ENCODE peak calls at places on chromosomes 1 and 21, in four cellular contexts. N, U, L and Q are unnamed samples.

GRCh38 chr1:107389410-107390075 is 248.7 kb downstream of the NTNG1 start:
- DNase-seq in N (no peak), U (peak; percentile 7), L (no peak), Q (no peak)

GRCh38 chr21:17371470-17371869 is 141.4 kb upstream of the CXADR start:
- DNase-seq in N (no peak), U (no peak), L (no peak), Q (no peak)

GRCh38 chr1:172245788-172246187 is 174.7 kb upstream of the C1orf105 start:
- DNase-seq in N (no peak), U (no peak), L (no peak), Q (no peak)

GRCh38 chr1:88655685-88656299 is 28.3 kb upstream of the PKN2 start:
- DNase-seq in N (peak; percentile 30), U (no peak), L (peak; percentile 39), Q (peak; percentile 18)

GRCh38 chr1:52520149-52520548 is 32.7 kb downstream of the TUT4 start:
- DNase-seq in N (no peak), U (no peak), L (no peak), Q (no peak)

GRCh38 chr1:78091886-78092285 is 46.1 kb downstream of the GIPC2 start:
- DNase-seq in N (no peak), U (no peak), L (no peak), Q (no peak)

GRCh38 chr1:211343607-211344334 is 17.1 kb downstream of the TRAF5 start:
- DNase-seq in N (no peak), U (no peak), L (peak; percentile 36), Q (no peak)

GRCh38 chr1:17314491-17314971 is 6.5 kb downstream of the PADI4 start:
- DNase-seq in N (no peak), U (no peak), L (no peak), Q (no peak)

GRCh38 chr1:184513966-184514365 is 127.1 kb downstream of the C1orf21 start:
- DNase-seq in N (no peak), U (no peak), L (no peak), Q (no peak)

GRCh38 chr21:44962481-44962966 is 22.7 kb downstream of the SLX9 start:
- DNase-seq in N (no peak), U (no peak), L (no peak), Q (no peak)

GRCh38 chr1:233700338-233700737 is 86.4 kb downstream of the KCNK1 start:
- DNase-seq in N (no peak), U (no peak), L (no peak), Q (no peak)

GRCh38 chr1:40823345-40823744 is 38.8 kb downstream of the CITED4 start:
- DNase-seq in N (no peak), U (no peak), L (no peak), Q (no peak)

GRCh38 chr1:212457740-212458338 is 25.1 kb downstream of the NENF start:
- DNase-seq in N (peak; percentile 61), U (no peak), L (peak; percentile 82), Q (peak; percentile 37)

GRCh38 chr1:8456306-8456912 is 138.5 kb downstream of the SLC45A1 start:
- DNase-seq in N (no peak), U (no peak), L (no peak), Q (no peak)

GRCh38 chr1:196535727-196536126 is 72.5 kb downstream of the KCNT2 start:
- DNase-seq in N (no peak), U (no peak), L (peak; percentile 64), Q (no peak)

GRCh38 chr1:64841330-64842065 is 96.6 kb downstream of the RAVER2 start:
- DNase-seq in N (no peak), U (no peak), L (no peak), Q (no peak)

GRCh38 chr1:32101233-32101681 is 6.6 kb upstream of the KPNA6 start:
- DNase-seq in N (no peak), U (no peak), L (peak; percentile 51), Q (no peak)

GRCh38 chr1:196732526-196732925 is 42.1 kb upstream of the CFHR3 start:
- DNase-seq in N (no peak), U (no peak), L (no peak), Q (no peak)

GRCh38 chr1:65265296-65266271 is 43.8 kb upstream of the DNAJC6 start:
- DNase-seq in N (peak; percentile 89), U (no peak), L (no peak), Q (no peak)

GRCh38 chr1:52667290-52667689 is 30.9 kb downstream of the COA7 start:
- DNase-seq in N (no peak), U (no peak), L (no peak), Q (no peak)

GRCh38 chr1:12708956-12709555 is 6.9 kb upstream of the AADACL3 start:
- DNase-seq in N (no peak), U (no peak), L (no peak), Q (no peak)

GRCh38 chr1:205298191-205298994 is 23.2 kb downstream of the NUAK2 start:
- DNase-seq in N (no peak), U (no peak), L (no peak), Q (peak; percentile 91)

GRCh38 chr21:42465008-42465878 is 30.8 kb downstream of the RSPH1 start:
- DNase-seq in N (no peak), U (peak; percentile 76), L (peak; percentile 62), Q (no peak)

GRCh38 chr1:233359431-233359830 is 31.9 kb downstream of the MAP3K21 start:
- DNase-seq in N (no peak), U (no peak), L (no peak), Q (peak; percentile 83)

GRCh38 chr1:234915923-234916675 is 212.5 kb downstream of the TOMM20 start:
- DNase-seq in N (no peak), U (no peak), L (no peak), Q (no peak)

GRCh38 chr1:51329443-51330325 is 678 bp downstream of the TTC39A start:
- DNase-seq in N (peak; percentile 33), U (no peak), L (no peak), Q (no peak)

GRCh38 chr1:157147906-157148717 is 9.9 kb upstream of the ETV3 start:
- DNase-seq in N (no peak), U (no peak), L (no peak), Q (peak; percentile 29)

GRCh38 chr1:98661544-98662353 is at the start of gene SNX7:
- DNase-seq in N (peak; percentile 97), U (no peak), L (peak; percentile 2), Q (peak; percentile 59)

GRCh38 chr1:241579434-241579833 is 47.3 kb downstream of the KMO start:
- DNase-seq in N (no peak), U (no peak), L (no peak), Q (no peak)

GRCh38 chr1:229130028-229130668 is 140.8 kb upstream of the RAB4A start:
- DNase-seq in N (no peak), U (no peak), L (no peak), Q (no peak)
- TF ChIP-seq REST in N (no peak), U (no peak), L (no peak), Q (no peak)

GRCh38 chr1:176068256-176068655 is 138.8 kb downstream of the COP1 start:
- DNase-seq in N (no peak), U (no peak), L (no peak), Q (no peak)

GRCh38 chr1:176073524-176074157 is 133.4 kb downstream of the COP1 start:
- DNase-seq in N (peak; percentile 57), U (peak; percentile 7), L (peak; percentile 79), Q (peak; percentile 79)
- TF ChIP-seq RCOR1 in N (no peak), U (no peak), L (no peak), Q (no peak)

GRCh38 chr1:155244368-155245162 is 10.7 kb downstream of the ENTREP3 start:
- DNase-seq in N (peak; percentile 91), U (peak; percentile 93), L (peak; percentile 99), Q (peak; percentile 99)
- TF ChIP-seq REST in N (peak; percentile 60), U (no peak), L (peak; percentile 84), Q (peak; percentile 45)

DNA sequence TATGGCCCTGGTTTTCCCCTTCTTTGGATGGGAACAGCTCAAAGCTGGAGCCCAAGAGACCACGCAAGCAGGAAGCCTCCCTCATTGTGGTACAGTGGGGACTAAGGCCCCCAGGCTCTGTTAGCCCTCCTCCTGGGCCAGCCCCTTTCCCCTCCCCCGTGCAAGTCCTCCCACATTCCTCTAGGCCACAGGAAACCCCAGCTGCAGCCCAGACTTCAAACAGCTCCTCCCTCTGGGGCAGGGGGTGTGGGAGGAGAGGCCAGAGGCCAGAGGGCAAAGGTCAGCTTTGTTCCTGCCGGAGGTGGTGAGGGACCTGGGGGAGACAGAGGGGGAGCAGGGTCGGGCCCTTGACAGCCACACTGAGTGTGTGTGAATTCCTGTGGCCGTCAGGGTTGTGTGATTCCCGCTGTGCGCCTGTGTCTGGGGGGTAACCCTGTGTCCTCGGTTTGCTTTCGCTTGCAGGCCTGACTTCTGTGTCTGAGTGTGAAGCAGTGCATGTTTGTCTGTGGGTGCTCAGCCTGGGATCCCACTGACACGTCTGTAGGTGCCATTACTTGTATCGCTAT is 3.4 kb upstream of the AHDC1 start:
- DNase-seq in N (no peak), U (no peak), L (peak; percentile 89), Q (no peak)
- TF ChIP-seq RCOR1 in N (no peak), U (no peak), L (no peak), Q (no peak)

DNA sequence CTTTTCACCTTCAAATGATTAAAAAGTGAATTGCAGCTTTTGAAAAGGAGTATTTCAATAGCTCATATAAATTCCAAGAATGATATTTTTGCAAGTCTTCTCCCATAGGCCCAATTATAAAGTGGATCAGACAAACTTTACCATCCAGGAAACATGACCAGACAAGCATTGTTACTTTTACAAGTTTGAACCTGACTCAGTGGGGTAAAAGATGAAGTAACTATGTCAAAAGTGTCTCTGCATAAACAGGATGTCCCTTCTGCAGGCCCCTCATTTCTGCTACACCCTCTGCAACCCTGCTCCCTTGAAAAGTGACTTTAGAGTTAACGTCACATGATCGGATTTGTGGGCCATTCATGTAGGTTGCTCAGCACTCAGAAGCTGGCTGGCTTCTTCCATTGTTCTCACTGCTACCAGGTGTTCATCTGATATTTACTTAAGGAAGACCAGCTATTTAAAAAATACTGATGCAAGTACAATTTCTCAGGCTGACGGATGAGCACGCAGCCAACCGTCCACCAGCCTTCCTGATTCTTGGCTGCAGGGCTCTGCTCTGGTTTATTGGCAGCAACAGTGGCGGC is 32.3 kb downstream of the URB1 start:
- DNase-seq in N (no peak), U (no peak), L (no peak), Q (no peak)
- TF ChIP-seq REST in N (no peak), U (no peak), L (no peak), Q (no peak)

GRCh38 chr1:230550428-230550827 is 91.9 kb upstream of the COG2 start:
- DNase-seq in N (no peak), U (no peak), L (no peak), Q (peak; percentile 13)
- TF ChIP-seq RCOR1 in N (no peak), U (no peak), L (no peak), Q (no peak)

DNA sequence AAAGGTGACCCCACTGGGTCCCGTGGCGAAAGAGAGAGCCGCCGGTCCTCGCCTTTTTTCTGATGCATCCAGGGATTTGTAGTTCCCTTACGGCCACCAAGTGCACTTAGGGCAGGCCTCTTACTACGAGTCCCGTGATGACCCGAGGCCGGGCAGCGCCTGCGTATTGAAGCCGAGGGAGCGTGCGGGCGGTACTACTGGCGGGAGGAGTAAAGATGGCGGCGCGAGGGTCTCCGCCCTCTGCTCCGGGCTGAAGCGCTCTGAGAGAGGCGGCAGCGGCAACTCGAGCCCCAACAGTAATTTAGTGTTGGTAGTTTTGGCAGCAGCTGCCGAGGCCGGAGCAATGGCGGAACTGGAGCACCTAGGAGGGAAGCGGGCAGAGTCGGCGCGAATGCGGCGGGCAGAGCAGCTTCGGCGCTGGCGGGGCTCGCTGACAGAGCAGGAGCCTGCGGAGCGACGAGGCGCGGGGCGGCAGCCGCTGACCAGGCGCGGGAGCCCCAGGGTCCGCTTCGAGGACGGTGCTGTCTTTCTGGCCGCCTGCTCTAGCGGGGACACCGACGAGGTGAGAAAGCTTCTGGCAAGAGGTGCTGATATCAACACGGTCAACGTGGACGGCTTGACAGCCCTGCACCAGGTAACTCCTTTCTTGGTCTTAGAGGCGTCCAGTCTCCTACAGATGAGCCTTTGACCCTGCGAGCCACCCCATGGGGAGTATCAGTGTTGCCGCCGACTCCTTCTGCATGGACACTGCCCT is at the start of gene PPP1R12B:
- DNase-seq in N (peak; percentile 89), U (peak; percentile 94), L (peak; percentile 99), Q (peak; percentile 86)
- TF ChIP-seq REST in N (peak; percentile 38), U (no peak), L (peak; percentile 45), Q (no peak)